ENCODE peak calls at places on chromosomes 3 and 15, in seven cellular contexts. Q is IMR-90, B is transverse colon, K is esophagus squamous epithelium, X is GM12878, T is gastrocnemius medialis, U is A549. S is an unnamed sample.

GRCh38 chr3:17730318-17730967 is 12.0 kb downstream of the TBC1D5 start:
- DNase-seq in Q (peak), B (peak), K (no peak), X (no peak), T (no peak), U (no peak), S (no peak)

GRCh38 chr3:132016061-132017041 is 18.5 kb downstream of the CPNE4 start:
- DNase-seq in Q (no peak), B (no peak), K (no peak), X (no peak), T (no peak), U (no peak), S (no peak)

GRCh38 chr15:64686130-64686735 is 89.2 kb downstream of the RBPMS2 start:
- DNase-seq in Q (peak), B (no peak), K (no peak), X (no peak), T (no peak), U (peak), S (no peak)

GRCh38 chr15:77565516-77565915 is 67.2 kb downstream of the LINGO1 start:
- DNase-seq in Q (no peak), B (no peak), K (no peak), X (no peak), T (no peak), U (no peak), S (no peak)

GRCh38 chr3:119609301-119609700 is 11.6 kb downstream of the PLA1A start:
- DNase-seq in Q (no peak), B (no peak), K (no peak), X (no peak), T (no peak), U (no peak), S (no peak)

GRCh38 chr15:78149068-78149804 is at the start of gene IDH3A:
- DNase-seq in Q (peak), B (peak), K (peak), X (peak), T (peak), U (peak), S (peak)

GRCh38 chr3:131812433-131812832 is 222.4 kb downstream of the CPNE4 start:
- DNase-seq in Q (no peak), B (no peak), K (no peak), X (no peak), T (no peak), U (no peak), S (no peak)

GRCh38 chr3:170222647-170223541 is 670 bp downstream of the PRKCI start:
- DNase-seq in Q (peak), B (peak), K (peak), X (no peak), T (peak), U (peak), S (peak)

GRCh38 chr15:83090465-83090864 is 17.0 kb upstream of the TM6SF1 start:
- DNase-seq in Q (no peak), B (no peak), K (no peak), X (no peak), T (no peak), U (no peak), S (no peak)
- TF ChIP-seq POLR2A in Q (no peak), B (no peak), K (no peak), X (no peak), T (no peak), U (no peak), S (no peak)

DNA sequence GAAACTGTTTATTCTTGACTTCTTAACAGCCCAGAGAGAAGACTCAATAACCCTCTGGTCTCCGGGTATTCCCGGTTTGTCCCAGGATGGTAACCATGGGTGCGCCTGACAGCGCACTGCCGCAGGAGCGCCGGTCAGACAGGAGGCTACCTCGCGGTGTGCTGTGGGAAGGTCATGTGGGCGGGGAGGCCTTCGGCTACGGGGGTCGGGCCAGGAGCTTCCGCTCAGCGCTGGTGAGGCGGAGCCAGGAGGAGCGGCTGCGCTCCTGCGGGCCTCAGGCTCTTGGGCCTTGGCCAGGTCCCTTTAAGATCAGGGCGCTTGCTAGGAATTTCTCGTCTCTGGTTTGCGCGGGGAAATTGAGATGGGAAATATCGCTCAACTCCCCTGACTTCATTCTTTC is 182.3 kb upstream of the NDN start:
- DNase-seq in Q (no peak), B (peak), K (no peak), X (no peak), T (no peak), U (no peak), S (peak)
- H3K4me3 ChIP-seq in Q (no peak), B (no peak), K (no peak), X (no peak), T (no peak), U (no peak), S (no peak)

DNA sequence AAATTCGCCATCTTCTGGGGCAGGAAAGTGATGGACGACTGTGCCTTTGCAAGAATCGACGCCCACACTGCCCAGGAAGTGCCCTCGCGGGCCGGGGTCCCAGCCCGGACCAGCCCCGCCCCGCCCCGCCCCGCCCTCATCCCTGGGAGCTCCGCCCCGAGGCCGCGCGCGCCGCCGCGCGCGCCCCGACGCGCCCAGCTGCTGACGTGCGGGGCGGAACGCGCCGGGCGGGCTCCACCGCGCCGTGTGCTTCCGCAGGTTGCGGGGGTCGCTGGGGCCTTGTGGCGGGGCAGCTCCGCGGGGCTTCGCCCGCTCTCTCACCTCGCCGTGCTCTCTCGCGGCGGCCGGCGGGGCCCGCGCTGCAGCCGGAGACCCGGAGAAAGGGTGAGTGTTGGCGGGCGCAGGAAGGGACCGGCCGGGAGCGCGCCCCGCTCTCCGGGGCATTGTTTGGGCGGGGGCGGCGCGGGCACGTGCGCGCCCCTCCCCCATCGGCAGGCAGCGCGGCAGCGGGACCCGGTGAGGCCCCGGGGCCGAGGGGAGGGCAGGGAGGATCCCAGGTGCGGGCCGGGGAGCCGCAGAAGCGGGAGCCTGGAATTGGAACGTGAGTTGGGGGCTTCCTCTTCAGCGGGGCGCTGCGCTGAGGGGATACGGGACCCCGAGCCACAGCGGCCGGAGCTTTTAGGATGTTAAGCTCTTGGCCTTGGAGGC is at the start of gene YEATS2:
- DNase-seq in Q (peak), B (peak), K (peak), X (no peak), T (peak), U (peak), S (peak)
- TF ChIP-seq POLR2A in Q (peak), B (peak), K (peak), X (peak), T (peak), U (peak), S (peak)

GRCh38 chr15:40755821-40756220 is 767 bp upstream of the RMDN3 start:
- DNase-seq in Q (no peak), B (no peak), K (no peak), X (no peak), T (no peak), U (no peak), S (no peak)
- H3K4me3 ChIP-seq in Q (no peak), B (peak), K (peak), X (peak), T (peak), U (peak), S (no peak)

DNA sequence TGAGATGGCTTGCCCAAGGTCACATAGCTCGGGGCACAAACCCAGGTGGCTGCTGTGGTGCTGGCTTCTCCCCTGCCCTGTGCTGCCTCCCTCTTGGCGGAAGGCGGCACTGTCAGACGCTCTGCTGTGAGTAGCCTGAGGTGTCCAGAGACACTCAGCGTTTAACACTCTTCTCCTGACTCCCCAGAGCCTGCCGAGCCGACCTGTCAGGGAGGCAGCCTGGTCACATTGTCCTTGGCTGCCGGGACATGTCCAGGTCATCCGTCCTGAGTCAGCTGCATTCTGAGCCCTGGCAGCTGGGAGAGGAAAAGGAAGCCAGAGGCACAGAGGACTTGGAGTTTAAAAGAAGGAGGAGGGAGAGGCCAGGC is 4.7 kb downstream of the LMAN1L start:
- DNase-seq in Q (peak), B (peak), K (no peak), X (no peak), T (peak), U (no peak), S (peak)
- TF ChIP-seq POLR2A in Q (no peak), B (peak), K (no peak), X (no peak), T (no peak), U (no peak), S (no peak)

GRCh38 chr3:193963808-193964516 is 172.0 kb upstream of the HES1 start:
- DNase-seq in Q (no peak), B (no peak), K (no peak), X (peak), T (no peak), U (no peak), S (no peak)

GRCh38 chr3:193960485-193961172 is 175.3 kb upstream of the HES1 start:
- DNase-seq in Q (no peak), B (peak), K (no peak), X (no peak), T (no peak), U (no peak), S (no peak)

GRCh38 chr3:193959861-193960260 is 176.1 kb upstream of the HES1 start:
- DNase-seq in Q (no peak), B (no peak), K (no peak), X (no peak), T (no peak), U (no peak), S (no peak)

GRCh38 chr3:193964517-193964880 is 171.4 kb upstream of the HES1 start:
- DNase-seq in Q (no peak), B (no peak), K (no peak), X (no peak), T (no peak), U (no peak), S (no peak)

DNA sequence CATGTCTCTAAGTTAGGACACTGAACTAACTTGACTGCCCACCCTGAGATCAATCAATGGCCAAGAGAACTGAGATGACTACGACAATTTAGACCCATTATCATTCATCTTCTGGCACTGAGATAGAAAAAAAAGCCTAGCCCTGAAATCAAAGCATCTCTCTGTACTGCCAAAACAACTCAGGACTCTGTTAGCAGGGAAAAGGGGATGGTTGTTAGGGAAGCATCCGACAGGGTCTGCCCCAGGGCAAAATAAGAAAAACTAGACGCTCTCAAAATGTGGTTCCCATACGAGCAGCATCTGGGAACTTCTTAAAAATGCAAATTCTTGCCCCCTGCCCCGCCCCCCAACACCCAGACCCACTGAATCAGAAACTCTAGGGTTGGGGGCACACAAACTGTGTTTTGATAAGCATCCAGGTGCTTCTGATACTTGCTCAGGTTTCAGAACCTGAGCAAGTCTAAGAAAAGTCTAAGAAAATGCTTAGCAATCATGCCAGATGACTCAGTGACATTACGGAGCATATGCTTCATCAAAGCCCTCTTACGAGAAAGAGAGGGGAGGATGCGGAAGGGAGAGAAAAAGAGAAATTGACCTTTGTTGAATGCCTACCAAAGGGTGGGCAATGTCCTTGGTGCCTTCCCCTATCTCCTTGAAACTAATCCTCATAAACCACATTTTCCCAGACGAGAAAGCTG is 172.8 kb upstream of the HES1 start:
- DNase-seq in Q (no peak), B (no peak), K (no peak), X (no peak), T (no peak), U (no peak), S (no peak)
- H3K4me3 ChIP-seq in Q (no peak), B (no peak), K (no peak), X (no peak), T (no peak), U (no peak), S (no peak)

S was measured in adrenal gland.